ENCODE peak calls at places on chromosomes 16 and 17, in six cellular contexts. U, N, C, K, B and H are unnamed samples.

GRCh38 chr16:67229906-67230808 is 3.2 kb downstream of the TMEM208 start:
- DNase-seq in N (no peak), U (no peak), K (no peak), B (no peak), C (no peak), H (no peak)

GRCh38 chr17:57459286-57459915 is 203.1 kb downstream of the MSI2 start:
- DNase-seq in K (no peak), B (no peak), N (peak; percentile 35), C (no peak), U (peak; percentile 89), H (no peak)

GRCh38 chr16:83814654-83814985 is 6.8 kb downstream of the HSBP1 start:
- DNase-seq in C (no peak), B (no peak), N (no peak), U (no peak), K (no peak), H (no peak)

GRCh38 chr16:57016301-57016700 is 26.9 kb downstream of the NLRC5 start:
- DNase-seq in C (no peak), K (no peak), U (peak; percentile 27), N (no peak), B (no peak), H (no peak)

GRCh38 chr17:31492880-31493655 is 101.6 kb downstream of the RAB11FIP4 start:
- DNase-seq in C (no peak), U (no peak), K (no peak), B (peak; percentile 31), N (no peak), H (no peak)

GRCh38 chr16:68732068-68732680 is 4.9 kb upstream of the CDH1 start:
- DNase-seq in C (no peak), B (no peak), N (peak; percentile 42), U (peak; percentile 23), K (no peak), H (no peak)

GRCh38 chr16:67880584-67880983 is 4.1 kb upstream of the NRN1L start:
- DNase-seq in C (no peak), B (no peak), N (no peak), K (no peak), U (no peak), H (no peak)

GRCh38 chr17:8354196-8354595 is 14.6 kb downstream of the ODF4 start:
- DNase-seq in C (no peak), B (no peak), U (no peak), K (no peak), N (no peak), H (no peak)

GRCh38 chr17:55005520-55005919 is 37.0 kb downstream of the STXBP4 start:
- DNase-seq in N (peak; percentile 16), K (no peak), U (peak; percentile 33), C (no peak), B (no peak), H (no peak)

GRCh38 chr17:35784895-35785294 is 10.5 kb downstream of the MMP28 start:
- DNase-seq in N (no peak), C (no peak), K (no peak), B (no peak), U (no peak), H (no peak)

GRCh38 chr17:10836966-10837599 is 804 bp downstream of the PIRT start:
- DNase-seq in K (no peak), N (no peak), U (no peak), B (no peak), C (no peak), H (no peak)

GRCh38 chr17:10879110-10879509 is 41.2 kb upstream of the PIRT start:
- DNase-seq in N (no peak), B (no peak), U (no peak), K (peak; percentile 31), C (no peak), H (no peak)

GRCh38 chr16:8849411-8850011 is 19.3 kb downstream of the CARHSP1 start:
- DNase-seq in K (no peak), B (no peak), N (no peak), U (no peak), C (no peak), H (no peak)

GRCh38 chr17:41363881-41364280 is 5.7 kb downstream of the KRT33B start:
- DNase-seq in C (no peak), N (no peak), U (no peak), B (no peak), K (no peak), H (no peak)

GRCh38 chr16:56632160-56632847 is at the start of gene MT1M:
- DNase-seq in C (peak; percentile 31), U (peak; percentile 22), B (no peak), K (no peak), N (no peak), H (no peak)

GRCh38 chr17:58913552-58913951 is 157.9 kb downstream of the PPM1E start:
- DNase-seq in B (no peak), K (no peak), C (no peak), U (no peak), N (no peak), H (no peak)

GRCh38 chr17:50266384-50267073 is 7.7 kb upstream of the TMEM92 start:
- DNase-seq in K (no peak), C (no peak), B (no peak), U (peak; percentile 92), N (peak; percentile 76), H (no peak)

GRCh38 chr17:7443499-7444485 is 1.1 kb upstream of the CHRNB1 start:
- DNase-seq in N (no peak), K (no peak), U (peak; percentile 57), C (no peak), B (no peak), H (no peak)

GRCh38 chr17:65576939-65577338 is 15.5 kb upstream of the AXIN2 start:
- DNase-seq in K (no peak), C (no peak), B (no peak), U (no peak), N (no peak), H (no peak)

GRCh38 chr16:83068686-83069085 is 441.9 kb downstream of the CDH13 start:
- DNase-seq in C (no peak), B (no peak), K (no peak), N (peak; percentile 7), U (peak; percentile 57), H (no peak)

GRCh38 chr16:82628741-82629140 is 2.0 kb downstream of the CDH13 start:
- DNase-seq in C (no peak), B (no peak), N (no peak), K (no peak), U (peak; percentile 32), H (no peak)

GRCh38 chr16:964696-965395 is 5.9 kb downstream of the LMF1 start:
- DNase-seq in N (no peak), C (no peak), K (no peak), B (peak; percentile 40), U (peak; percentile 84), H (no peak)

GRCh38 chr17:5260542-5260941 is 21.5 kb upstream of the RABEP1 start:
- DNase-seq in N (no peak), K (no peak), C (no peak), U (peak; percentile 21), B (no peak), H (no peak)

GRCh38 chr17:731943-732787 is at the start of gene TLCD3A:
- DNase-seq in N (peak; percentile 23), U (peak; percentile 75), B (peak; percentile 61), K (peak; percentile 59), C (peak; percentile 10), H (no peak)

GRCh38 chr17:69828087-69828486 is 246.9 kb upstream of the KCNJ16 start:
- DNase-seq in U (peak; percentile 63), C (no peak), B (no peak), N (no peak), K (no peak), H (no peak)

GRCh38 chr17:2634361-2634960 is 41.0 kb downstream of the PAFAH1B1 start:
- DNase-seq in B (no peak), N (peak; percentile 60), K (no peak), U (peak; percentile 54), C (no peak), H (peak; percentile 92)

GRCh38 chr16:48158296-48158695 is 2.5 kb upstream of the ABCC12 start:
- DNase-seq in N (peak; percentile 34), U (peak; percentile 56), C (no peak), K (no peak), B (peak; percentile 38), H (peak; percentile 54)

GRCh38 chr16:52069866-52070265 is 477.1 kb downstream of the TOX3 start:
- DNase-seq in U (peak; percentile 1), K (no peak), N (peak; percentile 44), C (no peak), B (no peak), H (no peak)

GRCh38 chr16:549544-550263 is 10.5 kb upstream of the PRR35 start:
- DNase-seq in C (no peak), B (no peak), N (no peak), K (no peak), U (no peak), H (no peak)

GRCh38 chr16:84416407-84417321 is 48.3 kb downstream of the ATP2C2 start:
- DNase-seq in B (no peak), K (no peak), N (no peak), C (no peak), U (no peak), H (no peak)

GRCh38 chr17:40765657-40766056 is 6.3 kb downstream of the KRT26 start:
- DNase-seq in K (no peak), B (no peak), U (no peak), N (no peak), C (no peak), H (no peak)

GRCh38 chr17:59719526-59719925 is 12.1 kb downstream of the VMP1 start:
- DNase-seq in U (no peak), C (no peak), B (no peak), K (no peak), N (no peak), H (no peak)